ENCODE peak calls at places on chromosomes 13 and 19, in five cellular contexts. I, D, B, R and W are unnamed samples.

GRCh38 chr19:58538257-58539168 is 5.4 kb upstream of the TRIM28 start:
- DNase-seq in I (no peak), D (no peak), B (no peak), R (no peak), W (no peak)

GRCh38 chr19:8028951-8029491 is 23.5 kb upstream of the CCL25 start:
- DNase-seq in I (no peak), D (no peak), B (no peak), R (no peak), W (no peak)

GRCh38 chr19:6087074-6087506 is 23.2 kb downstream of the RFX2 start:
- DNase-seq in I (no peak), D (no peak), B (no peak), R (no peak), W (no peak)

GRCh38 chr19:19062454-19063182 is 1.2 kb upstream of the SLC25A42 start:
- DNase-seq in I (no peak), D (peak; percentile 7), B (no peak), R (no peak), W (peak; percentile 76)

GRCh38 chr19:13023666-13024065 is 28.4 kb downstream of the NFIX start:
- DNase-seq in I (no peak), D (no peak), B (no peak), R (no peak), W (peak; percentile 66)

GRCh38 chr19:54183431-54183830 is 5.9 kb downstream of the MBOAT7 start:
- DNase-seq in I (no peak), D (no peak), B (no peak), R (no peak), W (no peak)

GRCh38 chr13:99347911-99348451 is 40.8 kb upstream of the GPR183 start:
- DNase-seq in I (no peak), D (no peak), B (no peak), R (no peak), W (no peak)

GRCh38 chr13:110380359-110381028 is 73.4 kb downstream of the COL4A2 start:
- DNase-seq in I (no peak), D (no peak), B (no peak), R (no peak), W (peak; percentile 57)

GRCh38 chr19:3975637-3976087 is 4.8 kb upstream of the DAPK3 start:
- DNase-seq in I (no peak), D (no peak), B (no peak), R (no peak), W (no peak)

GRCh38 chr13:43269037-43269476 is 245.7 kb downstream of the DNAJC15 start:
- DNase-seq in I (no peak), D (peak; percentile 34), B (no peak), R (peak; percentile 68), W (peak; percentile 89)

GRCh38 chr19:47407417-47407774 is 11.9 kb downstream of the MEIS3 start:
- DNase-seq in I (no peak), D (no peak), B (no peak), R (no peak), W (no peak)

GRCh38 chr19:46745521-46746280 is at the start of gene FKRP:
- DNase-seq in I (no peak), D (peak; percentile 54), B (no peak), R (no peak), W (no peak)

GRCh38 chr19:38243279-38243673 is 12.9 kb downstream of the PPP1R14A start:
- DNase-seq in I (no peak), D (no peak), B (no peak), R (no peak), W (no peak)

GRCh38 chr13:40096357-40096911 is 441.0 kb downstream of the COG6 start:
- DNase-seq in I (no peak), D (no peak), B (no peak), R (no peak), W (no peak)

GRCh38 chr19:15452111-15453047 is 2.6 kb upstream of the WIZ start:
- DNase-seq in I (peak; percentile 90), D (peak; percentile 71), B (peak; percentile 96), R (peak; percentile 90), W (peak; percentile 80)

GRCh38 chr19:20247016-20247683 is 80.1 kb downstream of the ZNF486 start:
- DNase-seq in I (no peak), D (no peak), B (no peak), R (no peak), W (no peak)

GRCh38 chr19:15379996-15380647 is 535 bp upstream of the AKAP8 start:
- DNase-seq in I (peak; percentile 46), D (peak; percentile 35), B (peak; percentile 72), R (peak; percentile 73), W (peak; percentile 69)

GRCh38 chr19:49911381-49912145 is 14.9 kb upstream of the IL4I1 start:
- DNase-seq in I (no peak), D (no peak), B (no peak), R (no peak), W (no peak)

GRCh38 chr13:97460004-97460756 is 26.2 kb downstream of the RAP2A start:
- DNase-seq in I (no peak), D (no peak), B (no peak), R (no peak), W (no peak)

GRCh38 chr19:2150794-2151338 is 500 bp downstream of the AP3D1 start:
- DNase-seq in I (no peak), D (no peak), B (no peak), R (no peak), W (peak; percentile 32)

GRCh38 chr19:34667349-34668076 is 9.4 kb downstream of the SCGB2B2 start:
- DNase-seq in I (no peak), D (no peak), B (no peak), R (no peak), W (peak; percentile 4)

GRCh38 chr19:12364391-12365093 is 941 bp downstream of the ZNF442 start:
- DNase-seq in I (peak; percentile 20), D (no peak), B (peak; percentile 50), R (peak; percentile 67), W (peak; percentile 8)

GRCh38 chr19:53507523-53508442 is 30.2 kb upstream of the ZNF331 start:
- DNase-seq in I (no peak), D (no peak), B (no peak), R (no peak), W (no peak)

GRCh38 chr19:53004242-53004641 is 9.5 kb upstream of the ERVV-1 start:
- DNase-seq in I (no peak), D (no peak), B (no peak), R (no peak), W (no peak)

GRCh38 chr19:2416321-2417097 is 10.9 kb downstream of the TIMM13 start:
- DNase-seq in I (no peak), D (no peak), B (peak; percentile 66), R (no peak), W (no peak)

GRCh38 chr19:9018163-9018875 is 8.1 kb upstream of the MUC16 start:
- DNase-seq in I (no peak), D (peak; percentile 14), B (no peak), R (no peak), W (no peak)

GRCh38 chr13:47334173-47334572 is 437.3 kb upstream of the HTR2A start:
- DNase-seq in I (no peak), D (no peak), B (no peak), R (no peak), W (peak; percentile 94)

GRCh38 chr13:110486061-110486780 is 75.3 kb downstream of the RAB20 start:
- DNase-seq in I (no peak), D (no peak), B (no peak), R (no peak), W (no peak)

GRCh38 chr13:52851153-52851962 is 2.9 kb upstream of the PCDH8 start:
- DNase-seq in I (peak; percentile 27), D (no peak), B (no peak), R (no peak), W (peak; percentile 51)

GRCh38 chr13:51175001-51175400 is 47.2 kb upstream of the FAM124A start:
- DNase-seq in I (no peak), D (no peak), B (no peak), R (no peak), W (no peak)

GRCh38 chr13:80906860-80907259 is 565.9 kb upstream of the SPRY2 start:
- DNase-seq in I (no peak), D (no peak), B (no peak), R (no peak), W (no peak)

GRCh38 chr13:74443623-74444022 is 309.4 kb upstream of the KLF12 start:
- DNase-seq in I (no peak), D (peak; percentile 1), B (no peak), R (no peak), W (peak; percentile 90)

GRCh38 chr19:58170860-58171259 is 12.0 kb upstream of the ZNF274 start:
- DNase-seq in I (no peak), D (peak; percentile 19), B (no peak), R (no peak), W (peak; percentile 56)

GRCh38 chr19:5113633-5114586 is 145.0 kb downstream of the KDM4B start:
- DNase-seq in I (no peak), D (no peak), B (no peak), R (no peak), W (no peak)

GRCh38 chr13:102558029-102558428 is 38.8 kb upstream of the TPP2 start:
- DNase-seq in I (no peak), D (no peak), B (no peak), R (no peak), W (no peak)

GRCh38 chr13:47437411-47437810 is 540.6 kb upstream of the HTR2A start:
- DNase-seq in I (no peak), D (no peak), B (no peak), R (no peak), W (peak; percentile 73)

GRCh38 chr19:46492841-46493235 is 2.8 kb downstream of the PNMA8B start:
- DNase-seq in I (no peak), D (no peak), B (no peak), R (no peak), W (no peak)

GRCh38 chr19:29785955-29786589 is 25.7 kb upstream of the CCNE1 start:
- DNase-seq in I (no peak), D (no peak), B (no peak), R (no peak), W (no peak)
- TF ChIP-seq CTCF in I (no peak), D (peak; percentile 56), B (no peak), R (no peak), W (no peak)

GRCh38 chr19:10087296-10088061 is 1.4 kb downstream of the SHFL start:
- DNase-seq in I (no peak), D (no peak), B (no peak), R (no peak), W (no peak)
- H3K4me3 ChIP-seq in I (peak overlapping the region; percentile 84), D (peak overlapping the region; percentile 80), B (peak overlapping the region; percentile 96), R (peak overlapping the region; percentile 74), W (peak overlapping the region; percentile 93)

GRCh38 chr19:33176670-33177416 is 17.3 kb upstream of the LRP3 start:
- DNase-seq in I (peak; percentile 97), D (peak; percentile 100), B (peak; percentile 99), R (peak; percentile 99), W (peak; percentile 100)
- TF ChIP-seq CTCF in I (peak; percentile 21), D (no peak), B (peak; percentile 18), R (no peak), W (no peak)

GRCh38 chr13:30868806-30869470 is 37.1 kb upstream of the MEDAG start:
- DNase-seq in I (no peak), D (no peak), B (no peak), R (no peak), W (peak; percentile 42)

GRCh38 chr13:30869491-30869890 is 36.6 kb upstream of the MEDAG start:
- DNase-seq in I (no peak), D (no peak), B (no peak), R (no peak), W (peak; percentile 67)

GRCh38 chr13:30865131-30866009 is 40.7 kb upstream of the MEDAG start:
- DNase-seq in I (peak; percentile 85), D (peak; percentile 64), B (peak; percentile 75), R (peak; percentile 90), W (peak; percentile 88)

GRCh38 chr13:30864352-30865130 is 41.5 kb upstream of the MEDAG start:
- DNase-seq in I (no peak), D (no peak), B (no peak), R (peak; percentile 73), W (peak; percentile 75)

GRCh38 chr13:30866692-30867669 is 39.1 kb upstream of the MEDAG start:
- DNase-seq in I (no peak), D (no peak), B (no peak), R (peak; percentile 50), W (peak; percentile 16)
- H3K4me3 ChIP-seq in I (no peak overlapping the region), D (no peak overlapping the region), B (no peak overlapping the region), R (no peak overlapping the region), W (no peak overlapping the region)